ENCODE peak calls at places on chromosomes 7 and 10, in four cellular contexts. One of them, this sample, is unnamed.
A peak's percentile ranks its signal among the peaks of the same experiment; 100 is the strongest.

GRCh38 chr7:113705439-113705838 is 213.4 kb downstream of the PPP1R3A start:
- DNase-seq in stimulated activated CD4-positive, alpha-beta T cell treated with anti-CD3 and anti-CD28 coated beads, Interleukin-1b, Interleukin-23, amount 100 ng/mL, for 24 hours: no peak
- DNase-seq in GM03348: no peak
- DNase-seq in AG09309: no peak
- DNase-seq in this sample: no peak

GRCh38 chr10:33335800-33336605 is 1.5 kb upstream of the NRP1 start:
- DNase-seq in stimulated activated CD4-positive, alpha-beta T cell treated with anti-CD3 and anti-CD28 coated beads, Interleukin-1b, Interleukin-23, amount 100 ng/mL, for 24 hours: no peak
- DNase-seq in GM03348: peak; percentile 86
- DNase-seq in AG09309: no peak
- DNase-seq in this sample: peak; percentile 51

GRCh38 chr10:17878896-17879295 is 69.7 kb downstream of the MRC1 start:
- DNase-seq in stimulated activated CD4-positive, alpha-beta T cell treated with anti-CD3 and anti-CD28 coated beads, Interleukin-1b, Interleukin-23, amount 100 ng/mL, for 24 hours: no peak
- DNase-seq in GM03348: no peak
- DNase-seq in AG09309: no peak
- DNase-seq in this sample: no peak

GRCh38 chr10:97801449-97801848 is 29.6 kb upstream of the SFRP5 start:
- DNase-seq in stimulated activated CD4-positive, alpha-beta T cell treated with anti-CD3 and anti-CD28 coated beads, Interleukin-1b, Interleukin-23, amount 100 ng/mL, for 24 hours: no peak
- DNase-seq in GM03348: no peak
- DNase-seq in AG09309: no peak
- DNase-seq in this sample: no peak

GRCh38 chr10:20976891-20977684 is 80.0 kb upstream of the NEBL start:
- DNase-seq in stimulated activated CD4-positive, alpha-beta T cell treated with anti-CD3 and anti-CD28 coated beads, Interleukin-1b, Interleukin-23, amount 100 ng/mL, for 24 hours: no peak
- DNase-seq in GM03348: no peak
- DNase-seq in AG09309: no peak
- DNase-seq in this sample: no peak

GRCh38 chr10:42707229-42707628 is 68.9 kb upstream of the ZNF33B start:
- DNase-seq in stimulated activated CD4-positive, alpha-beta T cell treated with anti-CD3 and anti-CD28 coated beads, Interleukin-1b, Interleukin-23, amount 100 ng/mL, for 24 hours: no peak
- DNase-seq in GM03348: no peak
- DNase-seq in AG09309: no peak
- DNase-seq in this sample: no peak

GRCh38 chr10:119614686-119615085 is 17.9 kb upstream of the TIAL1 start:
- DNase-seq in stimulated activated CD4-positive, alpha-beta T cell treated with anti-CD3 and anti-CD28 coated beads, Interleukin-1b, Interleukin-23, amount 100 ng/mL, for 24 hours: no peak
- DNase-seq in GM03348: no peak
- DNase-seq in AG09309: no peak
- DNase-seq in this sample: no peak

GRCh38 chr7:32115831-32116230 is 45.6 kb upstream of the PDE1C start:
- DNase-seq in stimulated activated CD4-positive, alpha-beta T cell treated with anti-CD3 and anti-CD28 coated beads, Interleukin-1b, Interleukin-23, amount 100 ng/mL, for 24 hours: no peak
- DNase-seq in GM03348: peak; percentile 46
- DNase-seq in AG09309: no peak
- DNase-seq in this sample: peak; percentile 40

GRCh38 chr7:117399820-117400422 is 27.4 kb downstream of the ASZ1 start:
- DNase-seq in stimulated activated CD4-positive, alpha-beta T cell treated with anti-CD3 and anti-CD28 coated beads, Interleukin-1b, Interleukin-23, amount 100 ng/mL, for 24 hours: no peak
- DNase-seq in GM03348: peak; percentile 29
- DNase-seq in AG09309: no peak
- DNase-seq in this sample: no peak

GRCh38 chr10:121509776-121510175 is 88.5 kb downstream of the FGFR2 start:
- DNase-seq in stimulated activated CD4-positive, alpha-beta T cell treated with anti-CD3 and anti-CD28 coated beads, Interleukin-1b, Interleukin-23, amount 100 ng/mL, for 24 hours: no peak
- DNase-seq in GM03348: no peak
- DNase-seq in AG09309: no peak
- DNase-seq in this sample: no peak

GRCh38 chr10:43942096-43942885 is 293.6 kb upstream of the ZNF32 start:
- DNase-seq in stimulated activated CD4-positive, alpha-beta T cell treated with anti-CD3 and anti-CD28 coated beads, Interleukin-1b, Interleukin-23, amount 100 ng/mL, for 24 hours: no peak
- DNase-seq in GM03348: peak; percentile 49
- DNase-seq in AG09309: no peak
- DNase-seq in this sample: no peak

This sample was measured in HTR-8/SVneo.